ENCODE peak calls at places on chromosomes 7 and 10, in nine cellular contexts. One of them, this sample, is unnamed.

GRCh38 chr10:111756541-111757061 is 427.0 kb downstream of the GPAM start:
- DNase-seq in spleen: no peak
- DNase-seq in testis: peak
- DNase-seq in mucosa of gallbladder: peak
- DNase-seq in Calu3: peak
- DNase-seq in SW 1271: peak
- DNase-seq in ELF-1: peak
- DNase-seq in OCI-M1: peak
- DNase-seq in kidney glomerular epithelial cell: peak
- DNase-seq in this sample: peak

GRCh38 chr7:147478751-147479150 is 1111.8 kb upstream of the C7orf33 start:
- DNase-seq in Calu3: no peak
- DNase-seq in spleen: no peak
- DNase-seq in OCI-M1: no peak
- DNase-seq in testis: no peak
- DNase-seq in ELF-1: no peak
- DNase-seq in kidney glomerular epithelial cell: peak
- DNase-seq in SW 1271: no peak
- DNase-seq in mucosa of gallbladder: no peak
- DNase-seq in this sample: no peak

GRCh38 chr7:149790146-149790548 is 16.8 kb upstream of the ZNF467 start:
- DNase-seq in kidney glomerular epithelial cell: no peak
- DNase-seq in OCI-M1: no peak
- DNase-seq in ELF-1: peak
- DNase-seq in testis: peak
- DNase-seq in mucosa of gallbladder: peak
- DNase-seq in Calu3: no peak
- DNase-seq in spleen: peak
- DNase-seq in SW 1271: no peak
- DNase-seq in this sample: peak

GRCh38 chr10:130775311-130775710 is 536.2 kb downstream of the TCERG1L start:
- DNase-seq in mucosa of gallbladder: no peak
- DNase-seq in spleen: peak
- DNase-seq in testis: no peak
- DNase-seq in Calu3: no peak
- DNase-seq in SW 1271: no peak
- DNase-seq in ELF-1: no peak
- DNase-seq in OCI-M1: no peak
- DNase-seq in kidney glomerular epithelial cell: no peak
- DNase-seq in this sample: no peak

GRCh38 chr10:51297438-51297837 is 223.2 kb downstream of the PRKG1 start:
- DNase-seq in Calu3: no peak
- DNase-seq in spleen: no peak
- DNase-seq in SW 1271: no peak
- DNase-seq in kidney glomerular epithelial cell: no peak
- DNase-seq in testis: no peak
- DNase-seq in ELF-1: no peak
- DNase-seq in mucosa of gallbladder: no peak
- DNase-seq in OCI-M1: no peak
- DNase-seq in this sample: no peak

GRCh38 chr10:70274643-70275042 is 9.2 kb downstream of the NPFFR1 start:
- DNase-seq in ELF-1: no peak
- DNase-seq in OCI-M1: no peak
- DNase-seq in spleen: no peak
- DNase-seq in SW 1271: no peak
- DNase-seq in Calu3: no peak
- DNase-seq in testis: peak
- DNase-seq in mucosa of gallbladder: peak
- DNase-seq in kidney glomerular epithelial cell: no peak
- DNase-seq in this sample: peak

GRCh38 chr7:99631311-99632109 is 14.8 kb downstream of the ZSCAN25 start:
- DNase-seq in mucosa of gallbladder: no peak
- DNase-seq in ELF-1: peak
- DNase-seq in OCI-M1: peak
- DNase-seq in spleen: no peak
- DNase-seq in SW 1271: no peak
- DNase-seq in testis: peak
- DNase-seq in Calu3: peak
- DNase-seq in kidney glomerular epithelial cell: peak
- DNase-seq in this sample: no peak

GRCh38 chr10:129978980-129979379 is 14.9 kb upstream of the EBF3 start:
- DNase-seq in testis: no peak
- DNase-seq in mucosa of gallbladder: no peak
- DNase-seq in spleen: no peak
- DNase-seq in kidney glomerular epithelial cell: no peak
- DNase-seq in OCI-M1: no peak
- DNase-seq in SW 1271: no peak
- DNase-seq in Calu3: no peak
- DNase-seq in ELF-1: no peak
- DNase-seq in this sample: no peak

GRCh38 chr10:103842605-103843004 is 12.8 kb downstream of the SH3PXD2A start:
- DNase-seq in spleen: no peak
- DNase-seq in OCI-M1: no peak
- DNase-seq in Calu3: no peak
- DNase-seq in mucosa of gallbladder: no peak
- DNase-seq in ELF-1: no peak
- DNase-seq in SW 1271: no peak
- DNase-seq in testis: no peak
- DNase-seq in kidney glomerular epithelial cell: no peak
- DNase-seq in this sample: no peak

GRCh38 chr10:128007971-128008370 is 101.1 kb downstream of the PTPRE start:
- DNase-seq in mucosa of gallbladder: no peak
- DNase-seq in ELF-1: no peak
- DNase-seq in SW 1271: no peak
- DNase-seq in Calu3: no peak
- DNase-seq in spleen: no peak
- DNase-seq in testis: no peak
- DNase-seq in OCI-M1: no peak
- DNase-seq in kidney glomerular epithelial cell: no peak
- DNase-seq in this sample: no peak

GRCh38 chr10:132631348-132631735 is 93.8 kb downstream of the INPP5A start:
- DNase-seq in ELF-1: no peak
- DNase-seq in Calu3: no peak
- DNase-seq in spleen: peak
- DNase-seq in testis: peak
- DNase-seq in SW 1271: no peak
- DNase-seq in mucosa of gallbladder: peak
- DNase-seq in OCI-M1: no peak
- DNase-seq in kidney glomerular epithelial cell: no peak
- DNase-seq in this sample: no peak

GRCh38 chr10:133455611-133456031 is 1.9 kb downstream of the SCART1 start:
- DNase-seq in spleen: no peak
- DNase-seq in mucosa of gallbladder: peak
- DNase-seq in SW 1271: no peak
- DNase-seq in ELF-1: no peak
- DNase-seq in testis: no peak
- DNase-seq in kidney glomerular epithelial cell: no peak
- DNase-seq in Calu3: no peak
- DNase-seq in OCI-M1: no peak
- DNase-seq in this sample: no peak

GRCh38 chr7:29976673-29977072 is 12.9 kb downstream of the SCRN1 start:
- DNase-seq in kidney glomerular epithelial cell: peak
- DNase-seq in ELF-1: no peak
- DNase-seq in OCI-M1: no peak
- DNase-seq in mucosa of gallbladder: no peak
- DNase-seq in spleen: no peak
- DNase-seq in SW 1271: no peak
- DNase-seq in Calu3: no peak
- DNase-seq in testis: peak
- DNase-seq in this sample: no peak

GRCh38 chr10:94310369-94310768 is 52.4 kb downstream of the NOC3L start:
- DNase-seq in SW 1271: no peak
- DNase-seq in kidney glomerular epithelial cell: no peak
- DNase-seq in testis: no peak
- DNase-seq in ELF-1: no peak
- DNase-seq in mucosa of gallbladder: no peak
- DNase-seq in Calu3: no peak
- DNase-seq in OCI-M1: no peak
- DNase-seq in spleen: no peak
- DNase-seq in this sample: no peak

GRCh38 chr10:12782537-12782936 is 219.0 kb downstream of the CCDC3 start:
- DNase-seq in Calu3: peak
- DNase-seq in ELF-1: peak
- DNase-seq in mucosa of gallbladder: no peak
- DNase-seq in testis: peak
- DNase-seq in spleen: no peak
- DNase-seq in OCI-M1: peak
- DNase-seq in kidney glomerular epithelial cell: no peak
- DNase-seq in SW 1271: no peak
- DNase-seq in this sample: no peak

GRCh38 chr10:133293810-133294119 is 14.9 kb downstream of the TUBGCP2 start:
- DNase-seq in testis: no peak
- DNase-seq in kidney glomerular epithelial cell: no peak
- DNase-seq in Calu3: no peak
- DNase-seq in mucosa of gallbladder: no peak
- DNase-seq in SW 1271: no peak
- DNase-seq in OCI-M1: no peak
- DNase-seq in ELF-1: no peak
- DNase-seq in spleen: no peak
- DNase-seq in this sample: no peak

GRCh38 chr10:27369832-27370231 is 129.2 kb upstream of the ACBD5 start:
- DNase-seq in ELF-1: no peak
- DNase-seq in testis: no peak
- DNase-seq in mucosa of gallbladder: no peak
- DNase-seq in SW 1271: no peak
- DNase-seq in OCI-M1: peak
- DNase-seq in spleen: no peak
- DNase-seq in kidney glomerular epithelial cell: peak
- DNase-seq in Calu3: no peak
- DNase-seq in this sample: no peak

GRCh38 chr10:24989867-24990266 is 26.1 kb downstream of the ENKUR start:
- DNase-seq in testis: no peak
- DNase-seq in ELF-1: no peak
- DNase-seq in SW 1271: no peak
- DNase-seq in Calu3: no peak
- DNase-seq in kidney glomerular epithelial cell: no peak
- DNase-seq in spleen: no peak
- DNase-seq in mucosa of gallbladder: no peak
- DNase-seq in OCI-M1: peak
- DNase-seq in this sample: no peak

GRCh38 chr10:84665883-84666463 is 337.6 kb downstream of the CCSER2 start:
- DNase-seq in SW 1271: no peak
- DNase-seq in ELF-1: peak
- DNase-seq in mucosa of gallbladder: no peak
- DNase-seq in kidney glomerular epithelial cell: no peak
- DNase-seq in spleen: no peak
- DNase-seq in testis: peak
- DNase-seq in Calu3: peak
- DNase-seq in OCI-M1: peak
- DNase-seq in this sample: no peak

GRCh38 chr7:140607441-140607989 is 33.1 kb downstream of the DENND2A start:
- DNase-seq in spleen: peak
- DNase-seq in Calu3: no peak
- DNase-seq in testis: peak
- DNase-seq in OCI-M1: no peak
- DNase-seq in kidney glomerular epithelial cell: no peak
- DNase-seq in ELF-1: no peak
- DNase-seq in mucosa of gallbladder: peak
- DNase-seq in SW 1271: no peak
- DNase-seq in this sample: peak

GRCh38 chr7:50335795-50336754 is 31.6 kb downstream of the IKZF1 start:
- DNase-seq in spleen: peak
- DNase-seq in mucosa of gallbladder: no peak
- DNase-seq in OCI-M1: peak
- DNase-seq in Calu3: no peak
- DNase-seq in kidney glomerular epithelial cell: no peak
- DNase-seq in testis: no peak
- DNase-seq in SW 1271: no peak
- DNase-seq in ELF-1: no peak
- DNase-seq in this sample: no peak

GRCh38 chr7:73960548-73960947 is 67.4 kb upstream of the ELN start:
- DNase-seq in SW 1271: no peak
- DNase-seq in spleen: no peak
- DNase-seq in mucosa of gallbladder: peak
- DNase-seq in testis: no peak
- DNase-seq in OCI-M1: peak
- DNase-seq in Calu3: peak
- DNase-seq in kidney glomerular epithelial cell: no peak
- DNase-seq in ELF-1: no peak
- DNase-seq in this sample: no peak

GRCh38 chr10:26378763-26379361 is 59.3 kb upstream of the APBB1IP start:
- DNase-seq in spleen: no peak
- DNase-seq in mucosa of gallbladder: no peak
- DNase-seq in testis: no peak
- DNase-seq in ELF-1: no peak
- DNase-seq in kidney glomerular epithelial cell: no peak
- DNase-seq in Calu3: no peak
- DNase-seq in SW 1271: no peak
- DNase-seq in OCI-M1: peak
- DNase-seq in this sample: no peak

GRCh38 chr10:85642421-85643170 is 724.0 kb downstream of the GRID1 start:
- DNase-seq in spleen: no peak
- DNase-seq in ELF-1: peak
- DNase-seq in OCI-M1: peak
- DNase-seq in kidney glomerular epithelial cell: peak
- DNase-seq in Calu3: peak
- DNase-seq in testis: no peak
- DNase-seq in SW 1271: peak
- DNase-seq in mucosa of gallbladder: peak
- DNase-seq in this sample: no peak

GRCh38 chr10:132152896-132153580 is 33.7 kb upstream of the DPYSL4 start:
- DNase-seq in ELF-1: no peak
- DNase-seq in spleen: peak
- DNase-seq in testis: no peak
- DNase-seq in Calu3: no peak
- DNase-seq in OCI-M1: no peak
- DNase-seq in kidney glomerular epithelial cell: no peak
- DNase-seq in SW 1271: no peak
- DNase-seq in mucosa of gallbladder: no peak
- DNase-seq in this sample: no peak

GRCh38 chr7:22319424-22320403 is 37.2 kb downstream of the RAPGEF5 start:
- DNase-seq in kidney glomerular epithelial cell: no peak
- DNase-seq in SW 1271: no peak
- DNase-seq in mucosa of gallbladder: no peak
- DNase-seq in OCI-M1: no peak
- DNase-seq in ELF-1: no peak
- DNase-seq in spleen: no peak
- DNase-seq in Calu3: no peak
- DNase-seq in testis: no peak
- DNase-seq in this sample: no peak

GRCh38 chr7:102913846-102914245 is 1.0 kb downstream of the LRRC17 start:
- DNase-seq in ELF-1: no peak
- DNase-seq in OCI-M1: no peak
- DNase-seq in kidney glomerular epithelial cell: no peak
- DNase-seq in testis: no peak
- DNase-seq in Calu3: no peak
- DNase-seq in SW 1271: no peak
- DNase-seq in mucosa of gallbladder: no peak
- DNase-seq in spleen: no peak
- DNase-seq in this sample: no peak